ENCODE peak calls at places on chromosome 7, in six cellular contexts. One of them, this sample, is unnamed.

GRCh38 chr7:132386249-132386681 is 190.0 kb downstream of the PLXNA4 start:
- DNase-seq in GM23338: no peak
- DNase-seq in tibial nerve: peak; percentile 48
- DNase-seq in cardiac muscle cell: peak; percentile 36
- DNase-seq in left lung: no peak
- DNase-seq in adrenal gland: no peak
- DNase-seq in this sample: peak; percentile 59

GRCh38 chr7:44276571-44277101 is 48.8 kb downstream of the CAMK2B start:
- DNase-seq in tibial nerve: no peak
- DNase-seq in GM23338: no peak
- DNase-seq in cardiac muscle cell: no peak
- DNase-seq in left lung: peak; percentile 63
- DNase-seq in adrenal gland: no peak
- DNase-seq in this sample: no peak

GRCh38 chr7:51123322-51124021 is 193.1 kb downstream of the COBL start:
- DNase-seq in GM23338: no peak
- DNase-seq in cardiac muscle cell: no peak
- DNase-seq in adrenal gland: peak; percentile 72
- DNase-seq in tibial nerve: no peak
- DNase-seq in left lung: no peak
- DNase-seq in this sample: no peak

GRCh38 chr7:73727963-73728362 is 8.5 kb upstream of the STX1A start:
- DNase-seq in adrenal gland: no peak
- DNase-seq in tibial nerve: no peak
- DNase-seq in left lung: no peak
- DNase-seq in GM23338: no peak
- DNase-seq in cardiac muscle cell: no peak
- DNase-seq in this sample: no peak

GRCh38 chr7:51128545-51129466 is 187.8 kb downstream of the COBL start:
- DNase-seq in adrenal gland: no peak
- DNase-seq in left lung: no peak
- DNase-seq in tibial nerve: no peak
- DNase-seq in GM23338: no peak
- DNase-seq in cardiac muscle cell: no peak
- DNase-seq in this sample: no peak

GRCh38 chr7:152760384-152761115 is 998 bp downstream of the ACTR3B start:
- DNase-seq in adrenal gland: no peak
- DNase-seq in tibial nerve: no peak
- DNase-seq in GM23338: peak; percentile 20
- DNase-seq in cardiac muscle cell: peak; percentile 9
- DNase-seq in left lung: no peak
- DNase-seq in this sample: no peak

GRCh38 chr7:37100735-37101331 is 347.8 kb downstream of the ELMO1 start:
- DNase-seq in cardiac muscle cell: peak; percentile 82
- DNase-seq in adrenal gland: no peak
- DNase-seq in tibial nerve: no peak
- DNase-seq in left lung: no peak
- DNase-seq in GM23338: no peak
- DNase-seq in this sample: no peak

GRCh38 chr7:158325530-158326381 is 261.9 kb downstream of the PTPRN2 start:
- DNase-seq in adrenal gland: peak; percentile 25
- DNase-seq in left lung: no peak
- DNase-seq in cardiac muscle cell: peak; percentile 77
- DNase-seq in tibial nerve: no peak
- DNase-seq in GM23338: peak; percentile 74
- DNase-seq in this sample: no peak

GRCh38 chr7:55019691-55020480 is 1.1 kb downstream of the EGFR start:
- DNase-seq in cardiac muscle cell: peak; percentile 37
- DNase-seq in adrenal gland: peak; percentile 51
- DNase-seq in left lung: peak; percentile 81
- DNase-seq in GM23338: peak; percentile 55
- DNase-seq in tibial nerve: no peak
- DNase-seq in this sample: peak; percentile 65

GRCh38 chr7:105297309-105297708 is 91.4 kb downstream of the SRPK2 start:
- DNase-seq in tibial nerve: no peak
- DNase-seq in left lung: no peak
- DNase-seq in GM23338: no peak
- DNase-seq in cardiac muscle cell: no peak
- DNase-seq in adrenal gland: no peak
- DNase-seq in this sample: no peak

GRCh38 chr7:105298004-105298403 is 90.7 kb downstream of the SRPK2 start:
- DNase-seq in adrenal gland: no peak
- DNase-seq in tibial nerve: no peak
- DNase-seq in cardiac muscle cell: no peak
- DNase-seq in GM23338: no peak
- DNase-seq in left lung: no peak
- DNase-seq in this sample: no peak

GRCh38 chr7:105295626-105296352 is 92.9 kb downstream of the SRPK2 start:
- DNase-seq in cardiac muscle cell: no peak
- DNase-seq in adrenal gland: no peak
- DNase-seq in GM23338: no peak
- DNase-seq in tibial nerve: no peak
- DNase-seq in left lung: no peak
- DNase-seq in this sample: no peak

GRCh38 chr7:105298439-105298894 is 90.3 kb downstream of the SRPK2 start:
- DNase-seq in left lung: no peak
- DNase-seq in tibial nerve: no peak
- DNase-seq in cardiac muscle cell: no peak
- DNase-seq in adrenal gland: no peak
- DNase-seq in GM23338: peak; percentile 38
- DNase-seq in this sample: no peak

GRCh38 chr7:105296491-105296890 is 92.2 kb downstream of the SRPK2 start:
- DNase-seq in tibial nerve: no peak
- DNase-seq in adrenal gland: no peak
- DNase-seq in cardiac muscle cell: no peak
- DNase-seq in GM23338: no peak
- DNase-seq in left lung: no peak
- DNase-seq in this sample: no peak
- H3K4me1 ChIP-seq in tibial nerve: no peaks in the 10 kb centered on the region
- H3K4me1 ChIP-seq in adrenal gland: no peaks in the 10 kb centered on the region
- H3K4me1 ChIP-seq in cardiac muscle cell: peaks cover 11% of the 10 kb centered on the region
- H3K4me1 ChIP-seq in GM23338: peaks cover 13% of the 10 kb centered on the region
- H3K4me1 ChIP-seq in left lung: no peaks in the 10 kb centered on the region
- H3K4me1 ChIP-seq in this sample: peaks cover 6% of the 10 kb centered on the region

DNA sequence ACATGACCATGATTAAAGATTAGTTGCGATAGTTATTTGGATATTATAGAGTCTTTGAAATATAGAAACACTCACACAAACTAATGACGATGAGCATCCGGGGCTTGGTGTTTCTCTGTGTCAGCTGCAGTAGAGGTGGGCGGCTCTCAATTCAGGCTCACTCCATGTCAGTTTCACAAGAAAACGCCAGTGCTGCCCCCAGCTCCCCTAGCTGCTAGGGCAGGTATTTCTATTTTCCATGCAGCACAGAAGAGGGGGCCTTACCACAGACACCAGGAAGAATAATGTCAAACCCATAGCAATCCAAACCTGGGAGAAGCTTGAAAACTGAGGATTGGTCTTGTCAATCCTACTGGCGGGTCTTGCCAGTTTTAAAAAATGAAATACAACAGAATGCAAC is 197.1 kb downstream of the PHTF2 start:
- DNase-seq in cardiac muscle cell: peak; percentile 30
- DNase-seq in left lung: no peak
- DNase-seq in adrenal gland: no peak
- DNase-seq in tibial nerve: no peak
- DNase-seq in GM23338: peak; percentile 74
- DNase-seq in this sample: no peak
- TF ChIP-seq CTCF in cardiac muscle cell: no peak
- TF ChIP-seq CTCF in left lung: no peak
- TF ChIP-seq CTCF in adrenal gland: no peak
- TF ChIP-seq CTCF in tibial nerve: no peak
- TF ChIP-seq CTCF in GM23338: peak; percentile 54
- TF ChIP-seq CTCF in this sample: no peak

GRCh38 chr7:925601-926000 is 28.9 kb downstream of the ADAP1 start:
- DNase-seq in GM23338: no peak
- DNase-seq in tibial nerve: peak; percentile 22
- DNase-seq in cardiac muscle cell: no peak
- DNase-seq in left lung: peak; percentile 80
- DNase-seq in adrenal gland: no peak
- DNase-seq in this sample: peak; percentile 8

GRCh38 chr7:924541-925231 is 29.8 kb downstream of the ADAP1 start:
- DNase-seq in left lung: peak; percentile 69
- DNase-seq in cardiac muscle cell: no peak
- DNase-seq in adrenal gland: peak; percentile 12
- DNase-seq in tibial nerve: peak; percentile 15
- DNase-seq in GM23338: no peak
- DNase-seq in this sample: no peak

GRCh38 chr7:929311-929711 is 25.2 kb downstream of the ADAP1 start:
- DNase-seq in adrenal gland: no peak
- DNase-seq in cardiac muscle cell: no peak
- DNase-seq in GM23338: no peak
- DNase-seq in tibial nerve: peak; percentile 23
- DNase-seq in left lung: peak; percentile 37
- DNase-seq in this sample: peak; percentile 0

GRCh38 chr7:927031-927671 is 27.3 kb downstream of the ADAP1 start:
- DNase-seq in tibial nerve: peak; percentile 12
- DNase-seq in left lung: peak; percentile 68
- DNase-seq in GM23338: no peak
- DNase-seq in cardiac muscle cell: no peak
- DNase-seq in adrenal gland: no peak
- DNase-seq in this sample: no peak

DNA sequence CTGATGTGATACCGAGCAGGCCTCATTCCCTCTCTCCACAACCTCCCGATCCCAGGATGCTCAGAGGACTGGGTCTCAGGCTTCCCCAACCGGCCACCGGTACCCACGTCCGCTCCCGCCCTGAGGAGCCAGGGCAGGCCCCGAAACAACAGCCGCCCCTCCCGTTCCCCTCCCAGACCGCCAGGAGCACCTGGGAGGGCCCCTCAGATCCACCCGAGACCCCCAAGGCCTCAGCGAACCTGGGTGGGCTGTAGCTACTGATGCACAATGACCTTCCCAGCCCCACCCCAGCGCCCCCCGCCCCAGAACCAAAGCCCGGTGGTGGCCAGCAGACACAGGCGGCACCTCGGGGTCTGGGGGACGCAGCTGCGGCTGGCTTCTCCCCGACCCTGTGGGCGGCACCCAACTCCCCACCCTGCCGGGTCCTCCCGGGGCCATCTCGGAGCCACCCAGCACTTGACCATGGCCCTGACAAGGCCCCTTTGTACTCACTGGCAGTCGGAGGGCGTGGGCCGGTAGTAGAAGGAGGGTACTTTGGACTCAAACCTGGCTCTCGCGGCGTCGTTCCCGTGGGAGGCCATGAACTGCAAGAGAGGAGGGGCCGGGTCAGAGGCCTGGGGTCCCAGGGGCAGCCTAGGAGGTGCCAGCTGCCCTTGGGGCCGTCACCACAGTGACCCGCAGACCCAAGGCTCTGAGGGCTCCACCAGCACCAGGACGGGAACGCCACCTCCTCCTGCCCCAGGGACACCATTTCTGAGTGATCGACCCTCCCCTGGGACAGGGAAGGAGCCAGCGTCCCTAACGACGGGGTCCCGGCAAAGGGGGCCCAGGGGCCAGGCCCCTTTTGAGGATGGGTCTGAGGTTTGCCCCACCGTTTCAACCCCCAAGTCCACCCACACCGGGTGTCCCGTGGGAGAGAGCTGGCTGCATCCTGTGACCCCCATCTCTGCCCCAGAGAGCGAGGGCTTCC is 28.1 kb downstream of the ADAP1 start:
- DNase-seq in left lung: peak; percentile 69
- DNase-seq in adrenal gland: no peak
- DNase-seq in cardiac muscle cell: no peak
- DNase-seq in GM23338: no peak
- DNase-seq in tibial nerve: peak; percentile 47
- DNase-seq in this sample: no peak
- H3K4me1 ChIP-seq in left lung: no peaks in the 10 kb centered on the region
- H3K4me1 ChIP-seq in adrenal gland: no peaks in the 10 kb centered on the region
- H3K4me1 ChIP-seq in cardiac muscle cell: no peaks in the 10 kb centered on the region
- H3K4me1 ChIP-seq in GM23338: no peaks in the 10 kb centered on the region
- H3K4me1 ChIP-seq in tibial nerve: peaks cover 54% of the 10 kb centered on the region
- H3K4me1 ChIP-seq in this sample: no peaks in the 10 kb centered on the region

GRCh38 chr7:134328900-134329299 is 12.2 kb upstream of the SLC35B4 start:
- DNase-seq in tibial nerve: no peak
- DNase-seq in left lung: no peak
- DNase-seq in adrenal gland: no peak
- DNase-seq in cardiac muscle cell: no peak
- DNase-seq in GM23338: no peak
- DNase-seq in this sample: no peak

GRCh38 chr7:134331393-134331792 is 14.7 kb upstream of the SLC35B4 start:
- DNase-seq in cardiac muscle cell: no peak
- DNase-seq in tibial nerve: no peak
- DNase-seq in GM23338: no peak
- DNase-seq in left lung: no peak
- DNase-seq in adrenal gland: no peak
- DNase-seq in this sample: no peak

GRCh38 chr7:134330990-134331389 is 14.3 kb upstream of the SLC35B4 start:
- DNase-seq in cardiac muscle cell: no peak
- DNase-seq in adrenal gland: no peak
- DNase-seq in left lung: no peak
- DNase-seq in GM23338: no peak
- DNase-seq in tibial nerve: no peak
- DNase-seq in this sample: no peak

GRCh38 chr7:134329614-134330316 is 13.0 kb upstream of the SLC35B4 start:
- DNase-seq in GM23338: no peak
- DNase-seq in tibial nerve: no peak
- DNase-seq in left lung: no peak
- DNase-seq in cardiac muscle cell: no peak
- DNase-seq in adrenal gland: no peak
- DNase-seq in this sample: no peak

DNA sequence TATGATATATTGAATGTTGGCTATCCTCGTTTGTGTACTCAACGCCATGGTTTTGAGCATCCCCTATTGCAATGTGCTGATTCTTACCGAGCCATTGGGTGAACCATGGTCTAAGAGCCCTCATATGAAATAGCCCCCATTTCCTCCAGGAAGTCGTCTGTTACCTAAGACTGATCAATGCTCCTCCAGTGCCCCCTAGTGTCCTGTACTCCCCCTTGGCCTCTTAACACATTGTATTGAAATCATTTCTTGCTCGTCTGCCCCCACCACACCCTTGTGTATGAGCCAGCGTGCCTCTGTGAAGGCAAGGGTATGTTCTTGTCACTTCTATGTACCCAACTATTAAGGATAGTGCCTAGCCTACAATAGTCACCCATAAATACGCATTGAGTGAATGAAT is 11.2 kb upstream of the SLC35B4 start:
- DNase-seq in cardiac muscle cell: peak; percentile 60
- DNase-seq in GM23338: peak; percentile 90
- DNase-seq in adrenal gland: peak; percentile 15
- DNase-seq in tibial nerve: no peak
- DNase-seq in left lung: no peak
- DNase-seq in this sample: peak; percentile 23
- TF ChIP-seq CTCF in cardiac muscle cell: peak; percentile 56
- TF ChIP-seq CTCF in GM23338: peak; percentile 97
- TF ChIP-seq CTCF in adrenal gland: no peak
- TF ChIP-seq CTCF in tibial nerve: peak; percentile 21
- TF ChIP-seq CTCF in left lung: peak; percentile 17
- TF ChIP-seq CTCF in this sample: no peak

This sample was measured in thyroid gland.